ENCODE peak calls at places on chromosomes 3 and 15, in four cellular contexts. K is dorsolateral prefrontal cortex, C is thoracic aorta, L is cardiac muscle cell. U is an unnamed sample.
A peak's percentile ranks its signal among the peaks of the same experiment; 100 is the strongest.

GRCh38 chr3:29759443-29760033 is 478.7 kb downstream of the RBMS3 start:
- DNase-seq in K (no peak), C (no peak), L (peak; percentile 68), U (peak; percentile 73)

GRCh38 chr15:39357478-39358268 is 223.2 kb upstream of the THBS1 start:
- DNase-seq in K (no peak), C (no peak), L (peak; percentile 13), U (no peak)

GRCh38 chr3:102036015-102036414 is 186.7 kb downstream of the NFKBIZ start:
- DNase-seq in K (no peak), C (no peak), L (no peak), U (no peak)

GRCh38 chr3:3802021-3802420 is 2.8 kb downstream of the LRRN1 start:
- DNase-seq in K (no peak), C (no peak), L (no peak), U (no peak)

GRCh38 chr3:113676252-113676651 is 20.2 kb downstream of the USF3 start:
- DNase-seq in K (no peak), C (no peak), L (no peak), U (no peak)

GRCh38 chr3:144272715-144273114 is 301.1 kb downstream of the DIPK2A start:
- DNase-seq in K (no peak), C (no peak), L (no peak), U (no peak)

GRCh38 chr15:88834211-88834812 is 31.1 kb downstream of the ACAN start:
- DNase-seq in K (peak; percentile 41), C (peak; percentile 20), L (peak; percentile 74), U (peak; percentile 47)

GRCh38 chr3:126959921-126960603 is 22.9 kb upstream of the PLXNA1 start:
- DNase-seq in K (no peak), C (no peak), L (peak; percentile 43), U (peak; percentile 77)

GRCh38 chr3:64462203-64463120 is 225.3 kb downstream of the ADAMTS9 start:
- DNase-seq in K (no peak), C (no peak), L (peak; percentile 87), U (no peak)

GRCh38 chr3:132344666-132345280 is 27.6 kb downstream of the ACP3 start:
- DNase-seq in K (no peak), C (no peak), L (no peak), U (peak; percentile 88)

GRCh38 chr3:13042127-13042931 is 30.9 kb downstream of the IQSEC1 start:
- DNase-seq in K (no peak), C (no peak), L (no peak), U (no peak)

GRCh38 chr3:73143821-73144237 is 82.4 kb downstream of the EBLN2 start:
- DNase-seq in K (no peak), C (no peak), L (peak; percentile 29), U (no peak)

GRCh38 chr3:54653456-54654195 is 274.2 kb downstream of the LRTM1 start:
- DNase-seq in K (no peak), C (no peak), L (no peak), U (peak; percentile 11)

GRCh38 chr15:41772720-41773331 is 1.5 kb upstream of the MAPKBP1 start:
- DNase-seq in K (peak; percentile 45), C (no peak), L (peak; percentile 75), U (peak; percentile 73)

GRCh38 chr3:170132335-170132734 is 49.2 kb downstream of the PHC3 start:
- DNase-seq in K (no peak), C (no peak), L (peak; percentile 24), U (no peak)

GRCh38 chr3:109284071-109284470 is 32.2 kb downstream of the DPPA2 start:
- DNase-seq in K (no peak), C (no peak), L (no peak), U (peak; percentile 79)

GRCh38 chr3:48466386-48467109 is 20.0 kb downstream of the ATRIP start:
- DNase-seq in K (no peak), C (no peak), L (no peak), U (no peak)

GRCh38 chr3:129917423-129918007 is 24.0 kb upstream of the TMCC1 start:
- DNase-seq in K (no peak), C (no peak), L (no peak), U (no peak)

GRCh38 chr15:91338763-91339162 is 238.7 kb downstream of the SV2B start:
- DNase-seq in K (no peak), C (no peak), L (peak; percentile 29), U (peak; percentile 8)

GRCh38 chr15:41151451-41152005 is 35.4 kb upstream of the INO80 start:
- DNase-seq in K (no peak), C (no peak), L (no peak), U (no peak)

GRCh38 chr3:53658613-53659193 is 164.3 kb downstream of the CACNA1D start:
- DNase-seq in K (no peak), C (no peak), L (no peak), U (no peak)

GRCh38 chr3:116176974-116177555 is 268.2 kb downstream of the LSAMP start:
- DNase-seq in K (no peak), C (no peak), L (no peak), U (no peak)

GRCh38 chr3:10351013-10351735 is 30.3 kb upstream of the SEC13 start:
- DNase-seq in K (no peak), C (no peak), L (no peak), U (no peak)

GRCh38 chr15:93059442-93059841 is 29.6 kb downstream of the RGMA start:
- DNase-seq in K (no peak), C (no peak), L (no peak), U (no peak)

GRCh38 chr15:31489801-31490646 is 163.4 kb downstream of the KLF13 start:
- DNase-seq in K (peak; percentile 35), C (no peak), L (peak; percentile 77), U (peak; percentile 54)

GRCh38 chr15:38996111-38996541 is 431.5 kb upstream of the RASGRP1 start:
- DNase-seq in K (no peak), C (no peak), L (peak; percentile 90), U (peak; percentile 85)

GRCh38 chr15:100705841-100706240 is 103.5 kb downstream of the ASB7 start:
- DNase-seq in K (no peak), C (no peak), L (no peak), U (no peak)

GRCh38 chr15:91537868-91538267 is 315.6 kb upstream of the SLCO3A1 start:
- DNase-seq in K (no peak), C (no peak), L (no peak), U (no peak)

GRCh38 chr3:107272471-107272870 is 104.8 kb upstream of the CCDC54 start:
- DNase-seq in K (no peak), C (no peak), L (no peak), U (peak; percentile 52)

GRCh38 chr15:32824777-32825176 is 107.0 kb downstream of the GREM1 start:
- DNase-seq in K (no peak), C (no peak), L (peak; percentile 70), U (peak; percentile 91)

DNA sequence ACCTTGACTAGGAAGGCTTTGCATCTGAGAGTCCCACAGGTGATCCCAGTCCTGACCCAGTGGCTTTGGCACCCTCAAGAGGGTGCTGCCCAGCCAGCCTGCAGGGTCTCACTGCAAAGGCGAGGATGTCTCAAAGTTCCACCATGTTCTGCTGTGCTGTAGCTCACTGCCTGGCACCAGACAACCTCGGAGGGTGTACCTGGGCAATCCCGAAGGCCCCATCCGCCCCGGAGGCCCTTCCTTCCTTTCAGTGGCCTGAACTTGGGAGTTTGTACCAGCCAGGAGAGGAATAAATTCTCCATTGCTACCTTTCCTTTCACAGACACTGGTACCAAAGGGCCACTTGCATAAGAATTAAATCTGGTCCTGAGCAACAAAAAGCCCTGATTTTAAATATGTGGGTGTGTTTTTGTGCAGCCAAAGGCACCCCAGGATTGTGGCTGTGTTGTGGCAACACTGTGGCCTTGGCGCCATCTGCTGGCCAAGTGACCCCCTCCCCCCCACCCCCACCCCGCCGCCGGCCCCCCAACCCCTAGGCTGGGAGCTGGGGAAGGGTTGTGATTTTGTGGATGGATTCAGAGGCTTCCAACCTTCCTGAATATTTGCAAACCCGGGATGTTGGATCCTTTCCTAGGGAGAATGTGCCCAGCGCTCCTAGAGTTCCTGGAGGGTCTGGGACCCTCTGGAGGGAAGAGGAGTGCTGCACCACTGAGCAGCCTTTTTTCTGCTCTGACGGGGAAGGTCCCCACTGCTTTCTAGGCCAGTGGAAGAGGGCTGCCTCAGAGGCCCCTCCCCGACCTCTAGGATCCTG is 9.7 kb upstream of the PTPN23 start:
- DNase-seq in K (no peak), C (no peak), L (peak; percentile 24), U (no peak)
- TF ChIP-seq CTCF in K (peak; percentile 36), C (peak; percentile 20), L (peak; percentile 12), U (peak; percentile 42)

DNA sequence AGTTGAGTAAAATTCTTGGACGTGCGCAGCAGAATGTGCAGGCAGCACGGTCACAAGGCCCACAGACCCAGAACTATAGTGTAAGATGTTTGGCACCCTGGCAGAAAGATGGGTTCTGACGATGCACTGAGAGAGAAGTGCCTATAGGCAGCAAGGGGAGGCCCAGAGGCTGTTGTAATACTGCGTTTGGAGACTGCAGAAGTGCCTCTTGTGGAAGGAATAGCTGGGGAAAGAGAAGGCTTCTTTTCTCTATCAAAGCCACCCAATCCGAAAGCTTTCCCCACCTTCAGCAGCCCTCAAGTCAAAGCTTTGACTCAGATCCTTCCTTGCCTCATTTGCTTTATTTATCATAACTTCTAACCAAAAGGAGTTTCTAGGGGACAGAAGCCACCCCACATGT is 5.2 kb upstream of the SIN3A start:
- DNase-seq in K (no peak), C (no peak), L (peak; percentile 23), U (peak; percentile 3)
- H3K4me3 ChIP-seq in K (no peak overlapping the region), C (peak overlapping the region; percentile 96), L (no peak overlapping the region), U (peak overlapping the region; percentile 92)

DNA sequence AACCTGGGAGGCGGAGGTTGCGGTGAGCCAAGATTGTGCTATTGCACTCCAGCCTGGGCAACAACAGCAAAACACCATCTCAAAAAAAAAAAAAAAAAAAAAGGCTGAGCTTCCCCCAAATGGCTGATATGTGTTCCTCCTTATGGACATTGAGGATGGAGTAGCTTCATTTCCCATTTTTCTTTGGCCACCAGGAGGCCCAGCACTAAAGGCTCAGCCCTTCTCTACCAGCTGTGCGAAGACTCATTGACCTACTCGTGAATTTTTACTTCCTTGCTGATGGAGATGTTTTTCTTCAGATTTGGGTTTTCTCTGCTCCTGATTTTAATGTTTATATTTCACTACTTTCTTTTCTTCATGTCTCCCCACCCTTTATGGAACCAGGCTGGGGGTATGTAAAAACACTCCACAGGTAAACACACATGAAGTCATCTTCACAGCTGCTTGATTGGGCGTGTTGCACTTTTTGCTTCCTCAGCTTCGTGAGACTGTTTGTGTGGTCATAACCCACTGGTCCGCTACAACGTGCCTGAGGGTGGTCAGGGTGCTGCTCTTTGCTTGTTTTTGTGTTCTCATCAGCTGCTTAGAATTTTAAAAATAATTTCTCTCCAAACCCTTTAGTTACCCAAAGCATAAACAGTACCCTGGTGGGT is 13.5 kb downstream of the SEMA4B start:
- DNase-seq in K (no peak), C (no peak), L (no peak), U (no peak)
- TF ChIP-seq CTCF in K (no peak), C (no peak), L (peak; percentile 23), U (peak; percentile 53)

DNA sequence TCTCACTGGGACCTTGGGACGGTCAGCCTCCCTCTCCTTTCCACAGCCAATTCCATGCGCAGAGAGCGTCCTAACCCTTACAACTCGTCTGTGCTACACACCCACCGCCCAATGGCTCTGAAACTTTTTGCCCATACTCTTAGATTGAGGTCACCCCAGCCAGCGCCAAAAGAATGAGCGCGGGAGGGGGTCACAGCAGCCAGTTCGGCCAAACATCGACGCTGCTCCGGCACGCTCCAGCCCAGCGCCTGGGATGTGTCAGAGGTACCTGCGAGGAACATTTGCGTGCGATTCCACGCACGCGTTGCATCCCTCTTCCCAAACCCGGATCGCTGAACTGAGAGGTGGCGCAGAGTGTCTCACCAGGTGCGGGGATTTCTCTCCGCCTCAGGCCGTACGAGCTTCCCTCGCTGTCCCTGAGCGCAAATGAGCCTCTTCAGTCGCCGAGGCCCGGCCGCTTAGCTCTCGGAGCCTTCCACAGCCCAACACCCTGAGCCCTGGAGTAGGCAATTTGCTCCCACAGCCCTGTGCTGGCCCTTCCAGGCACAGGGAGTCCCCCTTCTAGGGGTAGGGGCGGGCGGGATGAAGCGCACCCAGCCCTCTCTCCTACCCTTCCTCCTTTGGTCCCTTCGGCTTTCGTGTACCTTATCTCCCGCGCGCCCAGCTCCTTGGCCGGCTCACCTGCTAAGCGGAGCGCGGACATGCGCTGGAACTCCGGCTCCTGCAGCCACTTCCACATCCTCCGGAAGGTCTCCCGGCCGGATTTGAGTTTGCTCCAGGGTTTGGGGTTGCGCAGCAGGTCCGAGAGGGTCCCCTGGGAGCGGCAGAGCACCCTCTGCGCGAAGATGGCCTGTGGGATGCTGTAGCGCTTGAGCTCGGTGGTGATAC is 1.8 kb downstream of the ONECUT1 start:
- DNase-seq in K (no peak), C (no peak), L (no peak), U (no peak)
- H3K4me3 ChIP-seq in K (no peak overlapping the region), C (peak overlapping the region; percentile 72), L (no peak overlapping the region), U (no peak overlapping the region)

U was measured in bronchial epithelial cell.